ENCODE peak calls at places on chromosomes 1 and 21, in nine cellular contexts. X is AG08395; S is T-helper 2 cell; F is stimulated activated CD4-positive, alpha-beta T cell treated with anti-CD3 and anti-CD28 coated beads, Interleukin-15, amount 100 ng/mL, for 24 hours; R is CD8-positive, alpha-beta T cell; Y is suprapubic skin; E is T follicular helper cell; Q is GM23248; N is body of pancreas. M is an unnamed sample.

GRCh38 chr1:33025180-33025569 is 11.5 kb downstream of the AK2 start:
- DNase-seq in X (no peak), S (no peak), F (no peak), R (no peak), Y (no peak), E (no peak), Q (no peak), N (no peak), M (no peak)

GRCh38 chr1:23421752-23422312 is 2.7 kb downstream of the TCEA3 start:
- DNase-seq in X (peak; percentile 79), S (no peak), F (no peak), R (no peak), Y (no peak), E (no peak), Q (peak; percentile 93), N (peak; percentile 64), M (no peak)

GRCh38 chr1:67376381-67376780 is 53.8 kb downstream of the SERBP1 start:
- DNase-seq in X (no peak), S (no peak), F (no peak), R (no peak), Y (no peak), E (no peak), Q (no peak), N (no peak), M (no peak)

GRCh38 chr1:6914646-6915178 is 129.5 kb downstream of the CAMTA1 start:
- DNase-seq in X (no peak), S (no peak), F (no peak), R (no peak), Y (no peak), E (no peak), Q (no peak), N (no peak), M (no peak)

GRCh38 chr1:201310986-201311355 is 27.7 kb downstream of the PKP1 start:
- DNase-seq in X (peak; percentile 29), S (no peak), F (no peak), R (no peak), Y (no peak), E (no peak), Q (peak; percentile 50), N (peak; percentile 18), M (no peak)

GRCh38 chr1:211736351-211736915 is 61.0 kb upstream of the NEK2 start:
- DNase-seq in X (no peak), S (no peak), F (no peak), R (no peak), Y (no peak), E (no peak), Q (peak; percentile 33), N (no peak), M (no peak)

GRCh38 chr1:173427146-173428054 is 49.7 kb upstream of the PRDX6 start:
- DNase-seq in X (no peak), S (no peak), F (no peak), R (no peak), Y (no peak), E (no peak), Q (no peak), N (no peak), M (no peak)

GRCh38 chr1:44024903-44025525 is 6.2 kb downstream of the SLC6A9 start:
- DNase-seq in X (no peak), S (no peak), F (no peak), R (no peak), Y (no peak), E (no peak), Q (no peak), N (no peak), M (no peak)

GRCh38 chr1:151067185-151067584 is 3.4 kb upstream of the GABPB2 start:
- DNase-seq in X (no peak), S (no peak), F (no peak), R (no peak), Y (no peak), E (no peak), Q (no peak), N (no peak), M (no peak)

GRCh38 chr1:205286335-205286950 is 35.1 kb downstream of the NUAK2 start:
- DNase-seq in X (no peak), S (peak; percentile 92), F (peak; percentile 80), R (peak; percentile 48), Y (no peak), E (peak; percentile 35), Q (no peak), N (no peak), M (peak; percentile 74)

GRCh38 chr21:38819719-38820147 is 14.0 kb downstream of the ETS2 start:
- DNase-seq in X (peak; percentile 60), S (no peak), F (no peak), R (no peak), Y (no peak), E (no peak), Q (peak; percentile 68), N (no peak), M (no peak)

GRCh38 chr1:199490804-199491527 is 536.5 kb upstream of the NR5A2 start:
- DNase-seq in X (no peak), S (no peak), F (no peak), R (no peak), Y (no peak), E (no peak), Q (peak; percentile 34), N (no peak), M (no peak)

GRCh38 chr21:34024382-34024693 is 49.0 kb upstream of the MRPS6 start:
- DNase-seq in X (no peak), S (no peak), F (no peak), R (no peak), Y (no peak), E (no peak), Q (no peak), N (no peak), M (no peak)

GRCh38 chr1:6580119-6580587 is 359 bp downstream of the ZBTB48 start:
- DNase-seq in X (peak; percentile 11), S (no peak), F (no peak), R (no peak), Y (no peak), E (no peak), Q (no peak), N (no peak), M (no peak)

GRCh38 chr1:228373681-228374571 is 32.7 kb downstream of the TRIM11 start:
- DNase-seq in X (no peak), S (no peak), F (no peak), R (no peak), Y (no peak), E (no peak), Q (no peak), N (no peak), M (no peak)